ENCODE peak calls at places on chromosomes 5 and 9, in seven cellular contexts. One of them, this sample, is unnamed.

GRCh38 chr9:136117291-136118060 is 1.2 kb downstream of the TMEM250 start:
- DNase-seq in HEK293T: no peak
- DNase-seq in effector memory CD8-positive, alpha-beta T cell: no peak
- DNase-seq in activated T-cell treated with anti-CD3 and anti-CD28 coated beads, Interleukin-2, amount 50 U/mL, for 4 hours: no peak
- DNase-seq in WTC11: no peak
- DNase-seq in foreskin melanocyte: no peak
- DNase-seq in hypothalamus: no peak
- DNase-seq in this sample: no peak

GRCh38 chr9:114592356-114592755 is 4.8 kb downstream of the ATP6V1G1 start:
- DNase-seq in WTC11: no peak
- DNase-seq in activated T-cell treated with anti-CD3 and anti-CD28 coated beads, Interleukin-2, amount 50 U/mL, for 4 hours: peak
- DNase-seq in HEK293T: no peak
- DNase-seq in foreskin melanocyte: no peak
- DNase-seq in hypothalamus: no peak
- DNase-seq in effector memory CD8-positive, alpha-beta T cell: peak
- DNase-seq in this sample: peak

GRCh38 chr9:91640428-91640827 is 216.8 kb upstream of the NFIL3 start:
- DNase-seq in hypothalamus: no peak
- DNase-seq in activated T-cell treated with anti-CD3 and anti-CD28 coated beads, Interleukin-2, amount 50 U/mL, for 4 hours: no peak
- DNase-seq in WTC11: no peak
- DNase-seq in effector memory CD8-positive, alpha-beta T cell: no peak
- DNase-seq in foreskin melanocyte: no peak
- DNase-seq in HEK293T: no peak
- DNase-seq in this sample: no peak

GRCh38 chr9:89363921-89364663 is 45.8 kb downstream of the SECISBP2 start:
- DNase-seq in WTC11: no peak
- DNase-seq in foreskin melanocyte: no peak
- DNase-seq in hypothalamus: no peak
- DNase-seq in HEK293T: no peak
- DNase-seq in activated T-cell treated with anti-CD3 and anti-CD28 coated beads, Interleukin-2, amount 50 U/mL, for 4 hours: no peak
- DNase-seq in effector memory CD8-positive, alpha-beta T cell: no peak
- DNase-seq in this sample: no peak

GRCh38 chr5:169695025-169695625 is 58.0 kb downstream of the DOCK2 start:
- DNase-seq in HEK293T: no peak
- DNase-seq in activated T-cell treated with anti-CD3 and anti-CD28 coated beads, Interleukin-2, amount 50 U/mL, for 4 hours: no peak
- DNase-seq in WTC11: no peak
- DNase-seq in hypothalamus: no peak
- DNase-seq in effector memory CD8-positive, alpha-beta T cell: no peak
- DNase-seq in foreskin melanocyte: no peak
- DNase-seq in this sample: no peak

GRCh38 chr5:111697215-111697614 is 59.8 kb downstream of the NREP start:
- DNase-seq in effector memory CD8-positive, alpha-beta T cell: no peak
- DNase-seq in activated T-cell treated with anti-CD3 and anti-CD28 coated beads, Interleukin-2, amount 50 U/mL, for 4 hours: no peak
- DNase-seq in hypothalamus: no peak
- DNase-seq in foreskin melanocyte: no peak
- DNase-seq in WTC11: no peak
- DNase-seq in HEK293T: no peak
- DNase-seq in this sample: no peak

GRCh38 chr9:72912476-72913381 is 40.1 kb downstream of the ALDH1A1 start:
- DNase-seq in WTC11: no peak
- DNase-seq in HEK293T: no peak
- DNase-seq in activated T-cell treated with anti-CD3 and anti-CD28 coated beads, Interleukin-2, amount 50 U/mL, for 4 hours: no peak
- DNase-seq in effector memory CD8-positive, alpha-beta T cell: no peak
- DNase-seq in foreskin melanocyte: no peak
- DNase-seq in hypothalamus: no peak
- DNase-seq in this sample: no peak

GRCh38 chr5:80399553-80400239 is 8.2 kb upstream of the ZFYVE16 start:
- DNase-seq in foreskin melanocyte: peak
- DNase-seq in hypothalamus: no peak
- DNase-seq in effector memory CD8-positive, alpha-beta T cell: no peak
- DNase-seq in HEK293T: no peak
- DNase-seq in WTC11: no peak
- DNase-seq in activated T-cell treated with anti-CD3 and anti-CD28 coated beads, Interleukin-2, amount 50 U/mL, for 4 hours: no peak
- DNase-seq in this sample: peak

GRCh38 chr5:176578391-176578808 is 29.3 kb downstream of the CDHR2 start:
- DNase-seq in HEK293T: peak
- DNase-seq in foreskin melanocyte: no peak
- DNase-seq in hypothalamus: no peak
- DNase-seq in WTC11: peak
- DNase-seq in effector memory CD8-positive, alpha-beta T cell: peak
- DNase-seq in activated T-cell treated with anti-CD3 and anti-CD28 coated beads, Interleukin-2, amount 50 U/mL, for 4 hours: peak
- DNase-seq in this sample: peak

GRCh38 chr5:111392181-111392580 is 120.2 kb downstream of the STARD4 start:
- DNase-seq in hypothalamus: no peak
- DNase-seq in effector memory CD8-positive, alpha-beta T cell: no peak
- DNase-seq in HEK293T: no peak
- DNase-seq in WTC11: no peak
- DNase-seq in foreskin melanocyte: no peak
- DNase-seq in activated T-cell treated with anti-CD3 and anti-CD28 coated beads, Interleukin-2, amount 50 U/mL, for 4 hours: no peak
- DNase-seq in this sample: no peak

GRCh38 chr9:92522983-92523970 is 12.5 kb downstream of the ECM2 start:
- DNase-seq in foreskin melanocyte: no peak
- DNase-seq in WTC11: no peak
- DNase-seq in hypothalamus: no peak
- DNase-seq in effector memory CD8-positive, alpha-beta T cell: no peak
- DNase-seq in HEK293T: no peak
- DNase-seq in activated T-cell treated with anti-CD3 and anti-CD28 coated beads, Interleukin-2, amount 50 U/mL, for 4 hours: no peak
- DNase-seq in this sample: no peak

GRCh38 chr9:89077519-89077918 is 86.3 kb downstream of the S1PR3 start:
- DNase-seq in HEK293T: no peak
- DNase-seq in WTC11: no peak
- DNase-seq in foreskin melanocyte: no peak
- DNase-seq in effector memory CD8-positive, alpha-beta T cell: no peak
- DNase-seq in hypothalamus: no peak
- DNase-seq in activated T-cell treated with anti-CD3 and anti-CD28 coated beads, Interleukin-2, amount 50 U/mL, for 4 hours: no peak
- DNase-seq in this sample: no peak

GRCh38 chr5:61327761-61328753 is 4.0 kb upstream of the ZSWIM6 start:
- DNase-seq in HEK293T: no peak
- DNase-seq in foreskin melanocyte: no peak
- DNase-seq in WTC11: no peak
- DNase-seq in effector memory CD8-positive, alpha-beta T cell: no peak
- DNase-seq in activated T-cell treated with anti-CD3 and anti-CD28 coated beads, Interleukin-2, amount 50 U/mL, for 4 hours: no peak
- DNase-seq in hypothalamus: no peak
- DNase-seq in this sample: no peak

GRCh38 chr9:87810691-87811178 is 71.9 kb upstream of the SPATA31E1 start:
- DNase-seq in foreskin melanocyte: no peak
- DNase-seq in HEK293T: no peak
- DNase-seq in effector memory CD8-positive, alpha-beta T cell: no peak
- DNase-seq in activated T-cell treated with anti-CD3 and anti-CD28 coated beads, Interleukin-2, amount 50 U/mL, for 4 hours: no peak
- DNase-seq in hypothalamus: no peak
- DNase-seq in WTC11: no peak
- DNase-seq in this sample: no peak

GRCh38 chr5:33713087-33713486 is 178.7 kb downstream of the ADAMTS12 start:
- DNase-seq in hypothalamus: no peak
- DNase-seq in WTC11: no peak
- DNase-seq in HEK293T: no peak
- DNase-seq in effector memory CD8-positive, alpha-beta T cell: no peak
- DNase-seq in activated T-cell treated with anti-CD3 and anti-CD28 coated beads, Interleukin-2, amount 50 U/mL, for 4 hours: no peak
- DNase-seq in foreskin melanocyte: no peak
- DNase-seq in this sample: no peak

GRCh38 chr9:137478613-137479314 is 19.6 kb upstream of the NSMF start:
- DNase-seq in effector memory CD8-positive, alpha-beta T cell: no peak
- DNase-seq in foreskin melanocyte: peak
- DNase-seq in WTC11: no peak
- DNase-seq in hypothalamus: no peak
- DNase-seq in activated T-cell treated with anti-CD3 and anti-CD28 coated beads, Interleukin-2, amount 50 U/mL, for 4 hours: no peak
- DNase-seq in HEK293T: no peak
- DNase-seq in this sample: no peak

GRCh38 chr9:35842020-35842745 is 13.2 kb downstream of the TMEM8B start:
- DNase-seq in effector memory CD8-positive, alpha-beta T cell: no peak
- DNase-seq in foreskin melanocyte: no peak
- DNase-seq in activated T-cell treated with anti-CD3 and anti-CD28 coated beads, Interleukin-2, amount 50 U/mL, for 4 hours: no peak
- DNase-seq in WTC11: no peak
- DNase-seq in hypothalamus: no peak
- DNase-seq in HEK293T: no peak
- DNase-seq in this sample: no peak

GRCh38 chr5:57007349-57007748 is 55.4 kb upstream of the MIER3 start:
- DNase-seq in WTC11: no peak
- DNase-seq in foreskin melanocyte: no peak
- DNase-seq in HEK293T: no peak
- DNase-seq in hypothalamus: no peak
- DNase-seq in activated T-cell treated with anti-CD3 and anti-CD28 coated beads, Interleukin-2, amount 50 U/mL, for 4 hours: no peak
- DNase-seq in effector memory CD8-positive, alpha-beta T cell: no peak
- DNase-seq in this sample: peak